ENCODE peak calls at places on chromosomes 5 and 9, in ten cellular contexts. G is H54, M is GM12891, S is sigmoid colon, U is A549, V is esophagus squamous epithelium, R is heart left ventricle, N is tibial nerve, L is vagina, P is ovary. Q is an unnamed sample.

GRCh38 chr9:20321683-20322082 is 300.6 kb downstream of the MLLT3 start:
- DNase-seq in V (no peak), M (no peak), L (no peak), N (no peak), R (no peak), U (no peak), S (no peak), G (no peak), P (no peak), Q (no peak)

GRCh38 chr9:98506422-98507054 is 202.2 kb downstream of the GABBR2 start:
- DNase-seq in U (no peak), G (no peak), P (no peak), N (no peak), V (no peak), L (peak), S (no peak), R (no peak), M (no peak), Q (no peak)

GRCh38 chr5:168592014-168592368 is 12.8 kb upstream of the PANK3 start:
- DNase-seq in P (no peak), V (no peak), G (no peak), N (no peak), R (no peak), U (peak), L (no peak), S (no peak), M (no peak), Q (no peak)

GRCh38 chr9:114275246-114275994 is 47.5 kb upstream of the ORM1 start:
- DNase-seq in V (no peak), P (peak), M (no peak), L (no peak), R (peak), N (peak), U (no peak), G (no peak), S (peak), Q (no peak)

GRCh38 chr5:65020492-65020891 is 251.8 kb downstream of the CWC27 start:
- DNase-seq in G (no peak), S (no peak), R (no peak), U (no peak), M (no peak), V (no peak), L (no peak), N (no peak), P (no peak), Q (no peak)

GRCh38 chr9:77417570-77417969 is 230.6 kb downstream of the GNA14 start:
- DNase-seq in N (no peak), V (no peak), S (no peak), P (no peak), G (no peak), M (no peak), L (no peak), U (peak), R (no peak), Q (no peak)

GRCh38 chr5:168964182-168964581 is 336.8 kb downstream of the SLIT3 start:
- DNase-seq in G (no peak), L (no peak), M (no peak), U (no peak), N (no peak), V (no peak), P (no peak), S (no peak), R (no peak), Q (no peak)

GRCh38 chr5:132079081-132079480 is 5.5 kb downstream of the CSF2 start:
- DNase-seq in U (no peak), V (no peak), N (no peak), P (no peak), G (no peak), R (no peak), M (no peak), L (no peak), S (no peak), Q (no peak)

GRCh38 chr5:170497311-170498038 is 6.3 kb upstream of the KCNIP1 start:
- DNase-seq in G (no peak), P (no peak), S (no peak), V (no peak), R (no peak), N (no peak), L (no peak), U (no peak), M (no peak), Q (no peak)

GRCh38 chr9:72894342-72894741 is 58.5 kb downstream of the ALDH1A1 start:
- DNase-seq in P (no peak), U (no peak), V (no peak), G (no peak), L (no peak), N (no peak), M (no peak), R (no peak), S (no peak), Q (no peak)

GRCh38 chr9:24297931-24298330 is 247.8 kb downstream of the IZUMO3 start:
- DNase-seq in N (no peak), G (no peak), P (no peak), U (no peak), M (no peak), R (no peak), S (no peak), L (no peak), V (no peak), Q (no peak)

GRCh38 chr9:133048595-133048994 is 13.2 kb upstream of the CEL start:
- DNase-seq in V (no peak), M (no peak), N (no peak), R (no peak), S (no peak), U (peak), G (peak), L (no peak), P (no peak), Q (peak)

GRCh38 chr5:88480766-88481499 is 212.3 kb upstream of the TMEM161B start:
- DNase-seq in M (no peak), S (no peak), U (no peak), R (no peak), G (no peak), P (no peak), L (no peak), V (no peak), N (no peak), Q (no peak)

GRCh38 chr5:44952376-44952775 is 143.6 kb downstream of the MRPS30 start:
- DNase-seq in V (no peak), G (no peak), N (no peak), U (peak), R (no peak), M (no peak), P (no peak), S (no peak), L (no peak), Q (peak)

GRCh38 chr5:9390128-9390527 is 155.7 kb downstream of the SEMA5A start:
- DNase-seq in V (no peak), P (no peak), L (no peak), G (no peak), S (no peak), M (no peak), N (no peak), R (no peak), U (no peak), Q (no peak)

GRCh38 chr5:143887901-143888648 is 76.1 kb downstream of the HMHB1 start:
- DNase-seq in U (peak), P (no peak), N (no peak), R (no peak), M (no peak), V (no peak), G (peak), S (no peak), L (no peak), Q (no peak)

GRCh38 chr5:134101686-134102439 is 12.6 kb upstream of the TCF7 start:
- DNase-seq in M (peak), R (peak), V (no peak), G (peak), S (peak), P (peak), L (no peak), U (peak), N (no peak), Q (peak)

GRCh38 chr9:33445941-33446506 is 1.4 kb downstream of the AQP3 start:
- DNase-seq in G (no peak), P (no peak), R (no peak), S (no peak), L (no peak), V (no peak), M (no peak), N (no peak), U (no peak), Q (peak)

GRCh38 chr5:143425835-143426234 is 22.3 kb upstream of the NR3C1 start:
- DNase-seq in L (no peak), M (no peak), S (no peak), R (no peak), U (no peak), G (no peak), V (no peak), P (no peak), N (no peak), Q (no peak)

GRCh38 chr5:112413611-112414010 is 5.5 kb downstream of the EPB41L4A start:
- DNase-seq in P (no peak), S (no peak), U (no peak), V (no peak), M (no peak), R (no peak), L (no peak), N (no peak), G (no peak), Q (no peak)

GRCh38 chr5:90386099-90386710 is 23.4 kb downstream of the CETN3 start:
- DNase-seq in U (peak), R (no peak), V (no peak), G (no peak), S (no peak), N (no peak), M (no peak), L (no peak), P (no peak), Q (peak)

GRCh38 chr5:57422341-57422740 is 60.3 kb downstream of the ACTBL2 start:
- DNase-seq in L (no peak), N (no peak), G (no peak), U (no peak), R (no peak), V (no peak), P (no peak), M (no peak), S (no peak), Q (no peak)

GRCh38 chr5:146192571-146193043 is 10.2 kb upstream of the LARS1 start:
- DNase-seq in L (no peak), N (no peak), V (no peak), P (no peak), M (no peak), R (no peak), G (no peak), S (no peak), U (no peak), Q (no peak)

GRCh38 chr5:121967187-121967586 is 5.4 kb downstream of the SRFBP1 start:
- DNase-seq in N (no peak), U (peak), R (no peak), M (no peak), V (no peak), S (no peak), L (no peak), P (no peak), G (no peak), Q (peak)

GRCh38 chr9:37040508-37041127 is 6.5 kb upstream of the PAX5 start:
- DNase-seq in M (no peak), S (no peak), P (no peak), R (no peak), N (no peak), U (no peak), L (no peak), V (no peak), G (no peak), Q (no peak)

GRCh38 chr5:9284272-9284671 is 261.6 kb downstream of the SEMA5A start:
- DNase-seq in V (no peak), N (no peak), S (no peak), P (no peak), U (no peak), G (no peak), R (no peak), L (no peak), M (no peak), Q (no peak)

GRCh38 chr5:3386676-3387075 is 209.0 kb upstream of the IRX1 start:
- DNase-seq in V (no peak), N (no peak), U (no peak), R (no peak), L (no peak), M (no peak), P (no peak), S (no peak), G (no peak), Q (no peak)

GRCh38 chr9:125258832-125259534 is 2.6 kb upstream of the GAPVD1 start:
- DNase-seq in V (no peak), G (no peak), S (no peak), N (no peak), L (no peak), U (no peak), R (no peak), P (no peak), M (no peak), Q (no peak)

GRCh38 chr5:34717426-34718327 is 61.5 kb downstream of the RAI14 start:
- DNase-seq in S (no peak), U (peak), G (peak), L (no peak), R (no peak), P (no peak), V (no peak), N (no peak), M (no peak), Q (no peak)

GRCh38 chr9:93300175-93300572 is 116.2 kb downstream of the WNK2 start:
- DNase-seq in U (no peak), V (no peak), R (no peak), P (no peak), M (no peak), S (no peak), N (no peak), L (peak), G (no peak), Q (no peak)

GRCh38 chr9:83024501-83025125 is 38.3 kb downstream of the RASEF start:
- DNase-seq in S (no peak), M (no peak), G (no peak), L (no peak), U (no peak), N (no peak), V (no peak), P (no peak), R (no peak), Q (no peak)

GRCh38 chr5:81151546-81151945 is 81.6 kb upstream of the CKMT2 start:
- DNase-seq in P (no peak), N (no peak), U (no peak), M (no peak), G (no peak), R (no peak), V (no peak), L (no peak), S (no peak), Q (no peak)

GRCh38 chr5:93717162-93717561 is 24.2 kb downstream of the POU5F2 start:
- DNase-seq in N (no peak), U (peak), R (no peak), V (no peak), S (no peak), M (no peak), P (no peak), G (no peak), L (no peak), Q (no peak)

GRCh38 chr9:79824265-79824664 is 252.5 kb downstream of the TLE4 start:
- DNase-seq in M (no peak), N (no peak), R (no peak), G (no peak), L (no peak), U (no peak), S (no peak), V (no peak), P (no peak), Q (no peak)

GRCh38 chr9:26191711-26192110 is 513.5 kb upstream of the TUSC1 start:
- DNase-seq in M (no peak), U (no peak), N (no peak), V (no peak), L (no peak), S (no peak), P (no peak), R (no peak), G (no peak), Q (no peak)

GRCh38 chr5:134086215-134086942 is 28.1 kb upstream of the TCF7 start:
- DNase-seq in L (no peak), P (no peak), R (no peak), U (no peak), N (no peak), V (no peak), G (no peak), S (peak), M (no peak), Q (no peak)

GRCh38 chr9:129886226-129887174 is 51.2 kb downstream of the USP20 start:
- DNase-seq in P (no peak), R (no peak), G (no peak), U (no peak), N (no peak), M (no peak), L (no peak), S (no peak), V (no peak), Q (peak)

GRCh38 chr5:176537608-176538504 is 654 bp upstream of the RNF44 start:
- DNase-seq in V (peak), U (peak), M (peak), L (no peak), R (peak), P (peak), G (peak), N (peak), S (peak), Q (peak)
- TF ChIP-seq POLR2A in V (peak), U (no peak), M (no peak), L (peak), R (no peak), P (peak), G (peak), N (no peak), S (peak), Q (peak)

DNA sequence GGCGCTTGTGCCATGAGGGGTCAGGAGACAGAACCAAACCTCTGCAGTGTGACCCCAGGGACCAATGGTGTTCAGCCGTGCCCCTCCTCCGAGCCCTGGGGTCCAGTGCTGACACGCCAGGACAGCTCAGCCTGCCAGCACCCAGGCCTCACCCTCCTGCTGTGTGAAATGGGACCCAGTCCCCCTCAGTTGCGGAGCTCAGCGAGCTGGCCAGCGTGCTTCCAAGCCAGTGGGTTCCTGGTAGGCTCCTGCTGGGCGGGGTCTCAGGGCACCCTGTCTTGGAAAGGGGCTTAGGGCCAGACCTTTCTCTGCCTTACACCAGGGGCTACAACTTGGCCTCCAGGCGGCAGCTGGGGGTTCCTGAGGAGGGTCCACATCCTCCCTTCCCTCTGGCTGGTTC is 4.4 kb downstream of the RNF44 start:
- DNase-seq in N (no peak), L (no peak), M (no peak), U (no peak), R (no peak), G (no peak), P (peak), V (no peak), S (no peak), Q (no peak)
- TF ChIP-seq POLR2A in N (no peak), L (no peak), M (no peak), U (no peak), R (no peak), G (no peak), P (no peak), V (no peak), S (no peak), Q (no peak)

GRCh38 chr9:101448680-101449070 is 13.1 kb upstream of the ALDOB start:
- DNase-seq in G (no peak), M (no peak), P (no peak), R (no peak), V (no peak), S (no peak), N (no peak), U (no peak), L (no peak), Q (no peak)

GRCh38 chr9:101446732-101447131 is 11.2 kb upstream of the ALDOB start:
- DNase-seq in L (no peak), U (no peak), R (no peak), V (no peak), P (no peak), G (no peak), S (no peak), M (no peak), N (no peak), Q (no peak)

GRCh38 chr9:101445353-101446029 is 9.9 kb upstream of the ALDOB start:
- DNase-seq in S (no peak), G (no peak), R (no peak), P (no peak), U (no peak), M (no peak), N (no peak), L (no peak), V (no peak), Q (no peak)

GRCh38 chr9:101451498-101451897 is 15.9 kb upstream of the ALDOB start:
- DNase-seq in R (no peak), L (no peak), N (no peak), S (no peak), V (no peak), M (no peak), P (no peak), U (no peak), G (no peak), Q (no peak)

DNA sequence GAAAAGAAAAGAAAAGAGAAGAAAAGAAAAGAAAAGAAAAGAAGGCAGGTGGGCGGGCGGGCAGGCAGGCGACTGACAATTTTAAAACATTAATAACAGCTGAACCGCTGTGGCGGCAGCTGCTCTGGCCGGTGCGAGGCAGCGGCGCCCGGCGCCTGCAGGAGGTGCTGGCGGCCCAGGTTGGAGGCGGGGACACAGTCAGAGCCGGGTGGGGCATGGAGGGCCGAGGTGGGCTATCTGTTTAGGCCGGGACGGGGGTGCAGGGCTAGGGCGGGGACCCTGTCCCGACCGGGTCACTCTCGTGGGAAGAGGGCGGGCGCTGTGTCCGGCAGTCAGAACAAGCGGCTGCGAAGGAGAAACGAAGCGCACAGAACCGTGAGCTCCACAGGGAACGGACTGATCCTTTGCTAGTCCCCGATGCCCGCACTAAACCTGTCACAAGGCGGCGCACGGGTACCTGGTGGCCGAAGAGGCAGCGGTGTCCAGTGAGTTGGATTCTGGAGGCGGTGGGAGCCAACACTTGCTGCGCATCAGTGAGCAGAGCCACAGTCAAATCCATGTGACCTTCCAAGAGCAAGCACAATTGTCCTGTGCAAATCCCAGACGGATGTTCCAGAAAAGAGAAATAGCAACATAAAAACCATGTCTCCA is 13.6 kb upstream of the ALDOB start:
- DNase-seq in L (no peak), P (peak), U (peak), R (peak), S (peak), G (peak), M (peak), V (no peak), N (peak), Q (peak)
- TF ChIP-seq POLR2A in L (no peak), P (no peak), U (no peak), R (no peak), S (no peak), G (no peak), M (no peak), V (no peak), N (no peak), Q (no peak)

DNA sequence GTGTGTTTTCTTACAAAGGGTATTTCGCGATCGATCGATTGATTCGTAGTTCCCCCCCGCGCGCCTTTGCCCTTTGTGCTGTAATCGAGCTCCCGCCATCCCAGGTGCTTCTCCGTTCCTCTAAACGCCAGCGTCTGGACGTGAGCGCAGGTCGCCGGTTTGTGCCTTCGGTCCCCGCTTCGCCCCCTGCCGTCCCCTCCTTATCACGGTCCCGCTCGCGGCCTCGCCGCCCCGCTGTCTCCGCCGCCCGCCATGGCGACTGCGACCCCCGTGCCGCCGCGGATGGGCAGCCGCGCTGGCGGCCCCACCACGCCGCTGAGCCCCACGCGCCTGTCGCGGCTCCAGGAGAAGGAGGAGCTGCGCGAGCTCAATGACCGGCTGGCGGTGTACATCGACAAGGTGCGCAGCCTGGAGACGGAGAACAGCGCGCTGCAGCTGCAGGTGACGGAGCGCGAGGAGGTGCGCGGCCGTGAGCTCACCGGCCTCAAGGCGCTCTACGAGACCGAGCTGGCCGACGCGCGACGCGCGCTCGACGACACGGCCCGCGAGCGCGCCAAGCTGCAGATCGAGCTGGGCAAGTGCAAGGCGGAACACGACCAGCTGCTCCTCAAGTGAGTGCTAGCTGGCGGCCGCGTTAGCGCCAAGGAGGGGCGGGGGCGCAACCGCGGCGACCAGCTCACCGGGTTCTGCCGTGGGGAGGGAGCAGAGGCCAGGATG is 479 bp downstream of the LMNB1 start:
- DNase-seq in G (peak), U (peak), N (no peak), L (no peak), P (peak), V (no peak), R (peak), S (peak), M (no peak), Q (peak)
- TF ChIP-seq POLR2A in G (peak), U (no peak), N (no peak), L (no peak), P (no peak), V (no peak), R (no peak), S (no peak), M (no peak), Q (no peak)